ENCODE peak calls at places on chromosomes 7 and 10, in four cellular contexts. X is transverse colon, D is thoracic aorta, V is foreskin fibroblast. N is an unnamed sample.

GRCh38 chr7:2621948-2622640 is 9.7 kb upstream of the TTYH3 start:
- DNase-seq in D (no peak), X (no peak), V (no peak), N (peak)

GRCh38 chr10:79444243-79445119 is 943 bp downstream of the ZCCHC24 start:
- DNase-seq in V (peak), D (no peak), X (peak), N (peak)

GRCh38 chr10:87072449-87072848 is 22.2 kb downstream of the GLUD1 start:
- DNase-seq in D (no peak), V (no peak), X (no peak), N (no peak)

GRCh38 chr7:20268832-20269231 is 51.6 kb upstream of the MACC1 start:
- DNase-seq in D (no peak), V (peak), X (no peak), N (no peak)

GRCh38 chr10:92848037-92848440 is 281 bp upstream of the EXOC6 start:
- DNase-seq in X (no peak), V (peak), D (no peak), N (no peak)

GRCh38 chr10:11631890-11632587 is 20.6 kb upstream of the USP6NL start:
- DNase-seq in D (no peak), X (peak), V (no peak), N (no peak)

GRCh38 chr10:91409069-91409868 is 875 bp upstream of the HECTD2 start:
- DNase-seq in X (peak), D (peak), V (peak), N (peak)

GRCh38 chr10:132813560-132814468 is 27.9 kb upstream of the NKX6-2 start:
- DNase-seq in D (no peak), V (no peak), X (no peak), N (no peak)

GRCh38 chr7:47535704-47536628 is 45.9 kb downstream of the TNS3 start:
- DNase-seq in D (no peak), V (peak), X (no peak), N (no peak)

GRCh38 chr10:130220251-130221185 is 84.3 kb downstream of the GLRX3 start:
- DNase-seq in V (no peak), D (no peak), X (no peak), N (no peak)

GRCh38 chr7:127322351-127322750 is 69.6 kb upstream of the GRM8 start:
- DNase-seq in D (no peak), X (no peak), V (no peak), N (no peak)

GRCh38 chr10:4344544-4344994 is 481.4 kb upstream of the AKR1E2 start:
- DNase-seq in D (peak), V (peak), X (peak), N (peak)

GRCh38 chr7:155874411-155874810 is 62.1 kb upstream of the SHH start:
- DNase-seq in X (no peak), V (no peak), D (no peak), N (no peak)

GRCh38 chr7:87342231-87342630 is 3.2 kb upstream of the CROT start:
- DNase-seq in D (no peak), X (no peak), V (no peak), N (no peak)

GRCh38 chr7:66921396-66921917 is 432 bp downstream of the TMEM248 start:
- DNase-seq in D (no peak), X (peak), V (peak), N (peak)

GRCh38 chr7:112792431-112792830 is 2.2 kb upstream of the TMEM168 start:
- DNase-seq in V (no peak), X (no peak), D (no peak), N (no peak)

GRCh38 chr7:150997817-150998216 is 7.0 kb downstream of the NOS3 start:
- DNase-seq in X (no peak), D (no peak), V (no peak), N (no peak)

GRCh38 chr10:124242365-124242764 is 149.0 kb upstream of the CHST15 start:
- DNase-seq in D (no peak), X (peak), V (no peak), N (no peak)

GRCh38 chr10:99659031-99659867 is at the start of gene ENTPD7:
- DNase-seq in D (peak), V (peak), X (peak), N (peak)
- TF ChIP-seq CTCF in D (peak), V (no peak), X (peak), N (peak)

GRCh38 chr10:75111367-75111905 is at the start of gene SAMD8:
- DNase-seq in V (peak), X (peak), D (peak), N (peak)
- TF ChIP-seq CTCF in V (no peak), X (peak), D (peak), N (no peak)

DNA sequence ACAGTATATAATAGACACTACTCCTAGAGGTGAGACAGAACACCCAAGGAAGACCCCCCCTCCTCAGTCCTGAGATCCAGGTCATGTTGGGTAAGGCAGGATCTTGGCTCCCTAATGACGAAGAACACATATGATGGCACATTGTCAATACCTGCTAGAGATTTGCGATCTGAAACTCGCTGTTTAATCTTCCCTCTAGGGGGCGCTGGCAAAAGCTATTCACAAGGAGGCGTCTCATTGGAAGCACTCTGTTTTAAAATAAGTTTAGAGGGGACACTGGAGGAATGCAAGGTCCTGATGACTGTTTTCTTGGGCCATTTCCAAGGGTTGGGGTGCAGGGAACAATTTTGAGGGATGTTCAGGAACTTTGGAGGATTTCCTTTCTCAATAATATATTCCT is 1013.7 kb upstream of the MBL2 start:
- DNase-seq in V (no peak), X (no peak), D (no peak), N (no peak)
- TF ChIP-seq CTCF in V (no peak), X (no peak), D (no peak), N (no peak)

GRCh38 chr7:142883145-142883544 is 2.4 kb downstream of the TRPV6 start:
- DNase-seq in V (no peak), X (no peak), D (no peak), N (no peak)

GRCh38 chr7:142879060-142879459 is 6.5 kb downstream of the TRPV6 start:
- DNase-seq in V (no peak), X (no peak), D (no peak), N (no peak)

GRCh38 chr7:142881586-142882337 is 3.8 kb downstream of the TRPV6 start:
- DNase-seq in X (no peak), D (no peak), V (no peak), N (no peak)

GRCh38 chr7:142882338-142882678 is 3.2 kb downstream of the TRPV6 start:
- DNase-seq in V (no peak), X (no peak), D (no peak), N (no peak)

GRCh38 chr7:142880886-142881505 is 4.5 kb downstream of the TRPV6 start:
- DNase-seq in D (no peak), V (peak), X (no peak), N (peak)
- TF ChIP-seq CTCF in D (peak), V (peak), X (peak), N (peak)

N was measured in cardiac fibroblast.